ENCODE peak calls at places on chromosomes 16 and 17, in nine cellular contexts. One of them, this sample, is unnamed.

GRCh38 chr16:81551141-81551808 is 106.7 kb downstream of the CMIP start:
- DNase-seq in type B pancreatic cell: no peak
- DNase-seq in CD8-positive, alpha-beta T cell: no peak
- DNase-seq in transverse colon: no peak
- DNase-seq in GM10248: peak; percentile 71
- DNase-seq in adrenal gland: no peak
- DNase-seq in lower lobe of right lung: peak; percentile 38
- DNase-seq in pancreas: no peak
- DNase-seq in mucosa of descending colon: no peak
- DNase-seq in this sample: no peak

GRCh38 chr16:14364386-14365199 is 265.5 kb downstream of the PARN start:
- DNase-seq in lower lobe of right lung: peak; percentile 57
- DNase-seq in pancreas: no peak
- DNase-seq in adrenal gland: no peak
- DNase-seq in mucosa of descending colon: no peak
- DNase-seq in CD8-positive, alpha-beta T cell: no peak
- DNase-seq in type B pancreatic cell: no peak
- DNase-seq in transverse colon: no peak
- DNase-seq in GM10248: no peak
- DNase-seq in this sample: no peak

GRCh38 chr17:15378243-15378642 is 36.8 kb upstream of the TEKT3 start:
- DNase-seq in pancreas: no peak
- DNase-seq in transverse colon: no peak
- DNase-seq in mucosa of descending colon: no peak
- DNase-seq in adrenal gland: no peak
- DNase-seq in lower lobe of right lung: no peak
- DNase-seq in CD8-positive, alpha-beta T cell: no peak
- DNase-seq in GM10248: no peak
- DNase-seq in type B pancreatic cell: no peak
- DNase-seq in this sample: no peak

GRCh38 chr17:45050680-45051059 is 762 bp downstream of the DCAKD start:
- DNase-seq in transverse colon: peak; percentile 33
- DNase-seq in type B pancreatic cell: no peak
- DNase-seq in CD8-positive, alpha-beta T cell: no peak
- DNase-seq in adrenal gland: no peak
- DNase-seq in mucosa of descending colon: peak; percentile 34
- DNase-seq in lower lobe of right lung: no peak
- DNase-seq in pancreas: no peak
- DNase-seq in GM10248: no peak
- DNase-seq in this sample: no peak

GRCh38 chr16:71855937-71856662 is 10.3 kb downstream of the ATXN1L start:
- DNase-seq in lower lobe of right lung: no peak
- DNase-seq in pancreas: no peak
- DNase-seq in GM10248: no peak
- DNase-seq in type B pancreatic cell: no peak
- DNase-seq in transverse colon: no peak
- DNase-seq in mucosa of descending colon: no peak
- DNase-seq in adrenal gland: peak; percentile 41
- DNase-seq in CD8-positive, alpha-beta T cell: no peak
- DNase-seq in this sample: no peak

GRCh38 chr16:74279266-74279665 is 17.3 kb upstream of the PSMD7 start:
- DNase-seq in transverse colon: no peak
- DNase-seq in CD8-positive, alpha-beta T cell: no peak
- DNase-seq in adrenal gland: no peak
- DNase-seq in mucosa of descending colon: no peak
- DNase-seq in GM10248: no peak
- DNase-seq in pancreas: no peak
- DNase-seq in lower lobe of right lung: no peak
- DNase-seq in type B pancreatic cell: no peak
- DNase-seq in this sample: no peak

GRCh38 chr17:15914400-15915165 is 30.3 kb upstream of the ADORA2B start:
- DNase-seq in CD8-positive, alpha-beta T cell: no peak
- DNase-seq in pancreas: no peak
- DNase-seq in transverse colon: no peak
- DNase-seq in lower lobe of right lung: no peak
- DNase-seq in type B pancreatic cell: no peak
- DNase-seq in adrenal gland: no peak
- DNase-seq in GM10248: no peak
- DNase-seq in mucosa of descending colon: no peak
- DNase-seq in this sample: no peak

GRCh38 chr17:39861235-39861634 is 2.9 kb downstream of the IKZF3 start:
- DNase-seq in mucosa of descending colon: no peak
- DNase-seq in adrenal gland: no peak
- DNase-seq in CD8-positive, alpha-beta T cell: no peak
- DNase-seq in type B pancreatic cell: no peak
- DNase-seq in transverse colon: no peak
- DNase-seq in GM10248: no peak
- DNase-seq in lower lobe of right lung: no peak
- DNase-seq in pancreas: no peak
- DNase-seq in this sample: no peak

GRCh38 chr17:76136276-76137025 is 4.6 kb downstream of the FOXJ1 start:
- DNase-seq in pancreas: no peak
- DNase-seq in CD8-positive, alpha-beta T cell: no peak
- DNase-seq in lower lobe of right lung: no peak
- DNase-seq in mucosa of descending colon: no peak
- DNase-seq in transverse colon: no peak
- DNase-seq in type B pancreatic cell: no peak
- DNase-seq in GM10248: no peak
- DNase-seq in adrenal gland: no peak
- DNase-seq in this sample: peak; percentile 59

GRCh38 chr16:56140645-56141044 is 50.6 kb upstream of the GNAO1 start:
- DNase-seq in pancreas: no peak
- DNase-seq in transverse colon: no peak
- DNase-seq in mucosa of descending colon: no peak
- DNase-seq in type B pancreatic cell: no peak
- DNase-seq in adrenal gland: no peak
- DNase-seq in lower lobe of right lung: no peak
- DNase-seq in GM10248: no peak
- DNase-seq in CD8-positive, alpha-beta T cell: no peak
- DNase-seq in this sample: no peak

GRCh38 chr17:65627892-65628622 is 66.6 kb upstream of the AXIN2 start:
- DNase-seq in mucosa of descending colon: peak; percentile 70
- DNase-seq in adrenal gland: peak; percentile 77
- DNase-seq in CD8-positive, alpha-beta T cell: no peak
- DNase-seq in pancreas: no peak
- DNase-seq in transverse colon: peak; percentile 71
- DNase-seq in GM10248: no peak
- DNase-seq in lower lobe of right lung: no peak
- DNase-seq in type B pancreatic cell: no peak
- DNase-seq in this sample: no peak

GRCh38 chr17:49069585-49070273 is 62.8 kb upstream of the B4GALNT2 start:
- DNase-seq in pancreas: no peak
- DNase-seq in lower lobe of right lung: no peak
- DNase-seq in adrenal gland: no peak
- DNase-seq in CD8-positive, alpha-beta T cell: no peak
- DNase-seq in type B pancreatic cell: no peak
- DNase-seq in transverse colon: no peak
- DNase-seq in GM10248: no peak
- DNase-seq in mucosa of descending colon: no peak
- DNase-seq in this sample: no peak

GRCh38 chr17:732788-733720 is 658 bp downstream of the TLCD3A start:
- DNase-seq in pancreas: peak; percentile 46
- DNase-seq in GM10248: peak; percentile 52
- DNase-seq in CD8-positive, alpha-beta T cell: no peak
- DNase-seq in adrenal gland: peak; percentile 71
- DNase-seq in type B pancreatic cell: peak; percentile 74
- DNase-seq in transverse colon: peak; percentile 49
- DNase-seq in lower lobe of right lung: peak; percentile 72
- DNase-seq in mucosa of descending colon: peak; percentile 48
- DNase-seq in this sample: no peak

GRCh38 chr17:15303851-15304250 is 37.5 kb downstream of the TEKT3 start:
- DNase-seq in transverse colon: no peak
- DNase-seq in lower lobe of right lung: no peak
- DNase-seq in type B pancreatic cell: no peak
- DNase-seq in CD8-positive, alpha-beta T cell: no peak
- DNase-seq in pancreas: no peak
- DNase-seq in mucosa of descending colon: no peak
- DNase-seq in adrenal gland: no peak
- DNase-seq in GM10248: no peak
- DNase-seq in this sample: no peak

GRCh38 chr17:76740329-76741118 is 2.6 kb downstream of the MFSD11 start:
- DNase-seq in adrenal gland: peak; percentile 56
- DNase-seq in GM10248: no peak
- DNase-seq in pancreas: no peak
- DNase-seq in transverse colon: no peak
- DNase-seq in type B pancreatic cell: no peak
- DNase-seq in CD8-positive, alpha-beta T cell: no peak
- DNase-seq in lower lobe of right lung: no peak
- DNase-seq in mucosa of descending colon: no peak
- DNase-seq in this sample: no peak

GRCh38 chr16:78072275-78072674 is 27.2 kb upstream of the WWOX start:
- DNase-seq in type B pancreatic cell: no peak
- DNase-seq in adrenal gland: no peak
- DNase-seq in GM10248: no peak
- DNase-seq in CD8-positive, alpha-beta T cell: no peak
- DNase-seq in transverse colon: no peak
- DNase-seq in mucosa of descending colon: no peak
- DNase-seq in pancreas: no peak
- DNase-seq in lower lobe of right lung: no peak
- DNase-seq in this sample: no peak

GRCh38 chr16:47143677-47144558 is at the start of gene NETO2:
- DNase-seq in adrenal gland: peak; percentile 70
- DNase-seq in pancreas: peak; percentile 51
- DNase-seq in mucosa of descending colon: peak; percentile 72
- DNase-seq in lower lobe of right lung: peak; percentile 67
- DNase-seq in CD8-positive, alpha-beta T cell: peak; percentile 25
- DNase-seq in GM10248: peak; percentile 83
- DNase-seq in type B pancreatic cell: peak; percentile 78
- DNase-seq in transverse colon: peak; percentile 66
- DNase-seq in this sample: no peak

DNA sequence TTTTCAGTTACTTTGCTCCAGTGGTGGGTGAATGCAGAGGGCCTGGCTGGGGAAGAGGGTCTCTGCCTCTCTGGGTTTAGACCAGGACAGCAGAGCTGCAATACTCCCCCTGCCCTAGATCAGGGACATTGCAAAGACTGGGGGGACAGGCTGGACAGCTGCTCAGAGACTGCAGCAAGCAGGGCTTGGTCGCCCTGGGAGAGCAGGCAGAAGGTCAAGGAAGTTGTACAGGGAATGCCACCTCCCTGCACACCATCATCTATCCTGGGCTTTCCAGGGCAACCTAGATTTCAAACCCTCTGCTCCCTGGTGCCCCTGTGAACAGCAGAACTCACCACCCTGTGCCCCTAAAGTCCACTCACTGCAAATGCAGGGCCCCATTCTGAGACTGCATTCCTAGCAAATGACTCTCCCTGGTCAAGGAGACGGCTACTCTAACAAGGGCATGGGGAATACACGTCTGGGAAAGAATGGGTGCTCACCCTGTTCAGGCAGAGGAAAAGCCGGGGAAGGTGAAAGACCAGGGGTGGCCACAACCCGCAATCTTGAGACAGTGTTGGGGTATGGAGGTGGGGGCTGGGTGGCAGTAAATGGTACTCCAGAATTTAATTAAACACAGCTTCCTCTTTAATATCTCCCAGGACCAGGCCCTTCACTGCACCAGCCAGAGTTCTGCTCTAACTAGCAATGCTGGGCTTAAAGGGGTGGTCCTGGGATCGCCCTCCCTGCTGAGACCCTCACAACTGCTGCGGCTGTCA is 1.0 kb downstream of the KIFC3 start:
- DNase-seq in mucosa of descending colon: no peak
- DNase-seq in type B pancreatic cell: no peak
- DNase-seq in adrenal gland: no peak
- DNase-seq in lower lobe of right lung: peak; percentile 26
- DNase-seq in CD8-positive, alpha-beta T cell: no peak
- DNase-seq in pancreas: no peak
- DNase-seq in GM10248: no peak
- DNase-seq in transverse colon: no peak
- DNase-seq in this sample: no peak
- TF ChIP-seq CTCF in mucosa of descending colon: no peak
- TF ChIP-seq CTCF in type B pancreatic cell: peak; percentile 20
- TF ChIP-seq CTCF in adrenal gland: no peak
- TF ChIP-seq CTCF in lower lobe of right lung: no peak
- TF ChIP-seq CTCF in CD8-positive, alpha-beta T cell: no peak
- TF ChIP-seq CTCF in pancreas: no peak
- TF ChIP-seq CTCF in GM10248: no peak
- TF ChIP-seq CTCF in transverse colon: no peak
- TF ChIP-seq CTCF in this sample: peak; percentile 41

DNA sequence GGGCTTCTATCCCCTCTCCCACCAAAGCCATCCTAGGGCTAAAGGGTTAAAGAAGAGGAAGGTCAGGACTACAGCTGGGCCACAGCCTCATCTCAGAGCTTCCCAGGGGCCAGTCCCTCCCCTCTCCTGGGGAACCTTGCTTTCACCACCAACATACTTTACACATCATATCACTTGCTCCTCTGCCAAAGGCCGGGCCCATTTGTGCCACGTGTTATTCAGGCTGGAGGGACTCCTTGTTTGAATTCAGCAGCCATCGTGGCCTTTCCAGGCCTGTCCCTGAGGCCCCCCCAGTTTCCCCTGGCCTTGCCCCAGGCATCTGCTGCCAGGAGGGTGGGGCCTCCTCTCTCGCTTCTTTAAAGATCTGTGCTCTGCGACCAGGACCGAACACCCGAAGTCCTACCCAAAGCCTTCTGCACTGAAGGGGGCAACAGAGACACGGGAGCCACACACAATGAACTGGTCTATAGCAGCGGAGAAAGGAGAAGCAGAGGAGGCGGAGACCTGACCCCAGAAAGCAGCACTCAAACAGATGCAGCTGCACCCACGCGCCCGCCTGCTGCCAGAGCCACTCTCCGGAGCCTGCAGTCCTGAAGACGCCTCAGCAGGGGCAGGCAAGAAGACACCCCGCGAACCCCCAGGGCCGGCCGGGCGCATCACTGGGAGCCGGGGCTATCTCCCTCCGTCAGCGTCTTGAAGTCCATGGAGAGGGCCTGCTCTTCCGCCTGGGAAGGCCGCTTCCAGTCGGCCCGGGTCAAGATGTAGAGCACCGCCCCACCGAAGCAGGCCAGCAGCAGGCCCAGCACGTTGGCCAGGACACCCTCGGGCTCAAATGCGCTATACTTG is 12.1 kb downstream of the CYB561 start:
- DNase-seq in CD8-positive, alpha-beta T cell: no peak
- DNase-seq in GM10248: no peak
- DNase-seq in mucosa of descending colon: peak; percentile 47
- DNase-seq in lower lobe of right lung: no peak
- DNase-seq in adrenal gland: peak; percentile 89
- DNase-seq in pancreas: peak; percentile 79
- DNase-seq in type B pancreatic cell: no peak
- DNase-seq in transverse colon: peak; percentile 49
- DNase-seq in this sample: peak; percentile 87
- TF ChIP-seq CTCF in CD8-positive, alpha-beta T cell: no peak
- TF ChIP-seq CTCF in GM10248: no peak
- TF ChIP-seq CTCF in mucosa of descending colon: no peak
- TF ChIP-seq CTCF in lower lobe of right lung: no peak
- TF ChIP-seq CTCF in adrenal gland: no peak
- TF ChIP-seq CTCF in pancreas: no peak
- TF ChIP-seq CTCF in type B pancreatic cell: no peak
- TF ChIP-seq CTCF in transverse colon: no peak
- TF ChIP-seq CTCF in this sample: no peak

GRCh38 chr17:36900130-36900590 is 37.1 kb upstream of the LHX1 start:
- DNase-seq in pancreas: no peak
- DNase-seq in type B pancreatic cell: no peak
- DNase-seq in mucosa of descending colon: no peak
- DNase-seq in adrenal gland: no peak
- DNase-seq in lower lobe of right lung: no peak
- DNase-seq in GM10248: no peak
- DNase-seq in CD8-positive, alpha-beta T cell: no peak
- DNase-seq in transverse colon: no peak
- DNase-seq in this sample: no peak
- TF ChIP-seq CTCF in pancreas: no peak
- TF ChIP-seq CTCF in type B pancreatic cell: no peak
- TF ChIP-seq CTCF in mucosa of descending colon: no peak
- TF ChIP-seq CTCF in adrenal gland: no peak
- TF ChIP-seq CTCF in lower lobe of right lung: no peak
- TF ChIP-seq CTCF in GM10248: no peak
- TF ChIP-seq CTCF in CD8-positive, alpha-beta T cell: no peak
- TF ChIP-seq CTCF in transverse colon: no peak
- TF ChIP-seq CTCF in this sample: no peak

GRCh38 chr17:73126716-73127473 is 34.4 kb upstream of the SLC39A11 start:
- DNase-seq in CD8-positive, alpha-beta T cell: no peak
- DNase-seq in lower lobe of right lung: no peak
- DNase-seq in pancreas: no peak
- DNase-seq in transverse colon: no peak
- DNase-seq in mucosa of descending colon: no peak
- DNase-seq in adrenal gland: no peak
- DNase-seq in GM10248: no peak
- DNase-seq in type B pancreatic cell: no peak
- DNase-seq in this sample: no peak
- TF ChIP-seq CTCF in CD8-positive, alpha-beta T cell: no peak
- TF ChIP-seq CTCF in lower lobe of right lung: no peak
- TF ChIP-seq CTCF in pancreas: no peak
- TF ChIP-seq CTCF in transverse colon: no peak
- TF ChIP-seq CTCF in mucosa of descending colon: no peak
- TF ChIP-seq CTCF in adrenal gland: peak; percentile 20
- TF ChIP-seq CTCF in GM10248: no peak
- TF ChIP-seq CTCF in type B pancreatic cell: no peak
- TF ChIP-seq CTCF in this sample: no peak